ENCODE peak calls at places on chromosome 10, in four cellular contexts. C is dorsolateral prefrontal cortex, K is fibroblast of lung, L is kidney. R is an unnamed sample.

GRCh38 chr10:124743188-124744046 is 761 bp downstream of the FAM53B start:
- DNase-seq in L (peak; percentile 86), C (no peak), K (peak; percentile 44), R (no peak)

GRCh38 chr10:3835770-3836169 is 50.8 kb upstream of the KLF6 start:
- DNase-seq in K (no peak), C (no peak), L (no peak), R (no peak)

GRCh38 chr10:94571528-94571927 is 25.9 kb downstream of the HELLS start:
- DNase-seq in K (peak; percentile 15), C (no peak), L (no peak), R (peak; percentile 5)

GRCh38 chr10:62637249-62638061 is 167.1 kb upstream of the ADO start:
- DNase-seq in K (peak; percentile 57), L (no peak), C (no peak), R (no peak)

GRCh38 chr10:80694930-80695329 is 157.2 kb downstream of the SH2D4B start:
- DNase-seq in K (no peak), C (no peak), L (no peak), R (no peak)

GRCh38 chr10:99484626-99485581 is 47.8 kb upstream of the NKX2-3 start:
- DNase-seq in C (no peak), K (no peak), L (no peak), R (no peak)

GRCh38 chr10:114970515-114970914 is 32.5 kb downstream of the TRUB1 start:
- DNase-seq in L (no peak), K (no peak), C (no peak), R (no peak)

GRCh38 chr10:12750526-12751201 is 250.8 kb downstream of the CCDC3 start:
- DNase-seq in K (peak; percentile 59), L (no peak), C (no peak), R (no peak)

GRCh38 chr10:89523274-89523673 is 12.1 kb downstream of the SLC16A12 start:
- DNase-seq in L (no peak), C (no peak), K (peak; percentile 64), R (no peak)

GRCh38 chr10:63935705-63936104 is 414.5 kb downstream of the REEP3 start:
- DNase-seq in K (no peak), L (no peak), C (no peak), R (no peak)

GRCh38 chr10:4474829-4475228 is 351.2 kb upstream of the AKR1E2 start:
- DNase-seq in C (no peak), L (no peak), K (peak; percentile 7), R (no peak)

GRCh38 chr10:121566755-121567154 is 31.5 kb downstream of the FGFR2 start:
- DNase-seq in C (no peak), L (no peak), K (no peak), R (no peak)

GRCh38 chr10:29501692-29502091 is 133.1 kb downstream of the SVIL start:
- DNase-seq in L (no peak), K (peak; percentile 95), C (no peak), R (peak; percentile 79)

GRCh38 chr10:121088524-121088923 is 237.4 kb downstream of the WDR11 start:
- DNase-seq in L (no peak), C (no peak), K (no peak), R (no peak)

GRCh38 chr10:132806126-132807061 is 20.4 kb upstream of the NKX6-2 start:
- DNase-seq in C (no peak), L (no peak), K (no peak), R (no peak)

GRCh38 chr10:19416164-19416563 is 367.6 kb downstream of the MALRD1 start:
- DNase-seq in L (no peak), K (no peak), C (no peak), R (no peak)

GRCh38 chr10:114867365-114867764 is 45.8 kb downstream of the FHIP2A start:
- DNase-seq in C (no peak), K (no peak), L (no peak), R (no peak)

GRCh38 chr10:4353059-4353655 is 472.9 kb upstream of the AKR1E2 start:
- DNase-seq in L (no peak), C (no peak), K (peak; percentile 84), R (no peak)

GRCh38 chr10:25555865-25556264 is 378.2 kb upstream of the MYO3A start:
- DNase-seq in K (peak; percentile 14), C (no peak), L (no peak), R (no peak)

GRCh38 chr10:82390866-82391658 is 516.1 kb downstream of the NRG3 start:
- DNase-seq in L (no peak), C (no peak), K (no peak), R (no peak)

GRCh38 chr10:120824864-120825263 is 26.3 kb upstream of the WDR11 start:
- DNase-seq in C (no peak), K (peak; percentile 23), L (no peak), R (no peak)

GRCh38 chr10:98080474-98080873 is 50.1 kb upstream of the CRTAC1 start:
- DNase-seq in L (no peak), K (no peak), C (no peak), R (no peak)

GRCh38 chr10:21975378-21975990 is 28.0 kb downstream of the DNAJC1 start:
- DNase-seq in L (no peak), K (no peak), C (no peak), R (no peak)

GRCh38 chr10:62454696-62455451 is 80.7 kb downstream of the ZNF365 start:
- DNase-seq in L (no peak), C (no peak), K (peak; percentile 91), R (no peak)

GRCh38 chr10:124730790-124731189 is 13.4 kb downstream of the FAM53B start:
- DNase-seq in L (no peak), C (no peak), K (no peak), R (no peak)

GRCh38 chr10:60739581-60739980 is 38.7 kb upstream of the CDK1 start:
- DNase-seq in L (no peak), C (no peak), K (peak; percentile 60), R (peak; percentile 27)

GRCh38 chr10:43867113-43867512 is 218.4 kb upstream of the ZNF32 start:
- DNase-seq in K (no peak), C (no peak), L (no peak), R (no peak)

GRCh38 chr10:43868952-43869351 is 220.3 kb upstream of the ZNF32 start:
- DNase-seq in L (no peak), C (no peak), K (no peak), R (no peak)

GRCh38 chr10:43869669-43870322 is 221.1 kb upstream of the ZNF32 start:
- DNase-seq in L (no peak), C (no peak), K (no peak), R (no peak)

GRCh38 chr10:43867667-43868361 is 219.1 kb upstream of the ZNF32 start:
- DNase-seq in C (no peak), K (peak; percentile 89), L (no peak), R (peak; percentile 67)

GRCh38 chr10:43868362-43868672 is 219.6 kb upstream of the ZNF32 start:
- DNase-seq in L (no peak), C (no peak), K (no peak), R (no peak)
- TF ChIP-seq CTCF in L (no peak), C (no peak), K (no peak), R (no peak)

GRCh38 chr10:33273295-33274002 is 61.0 kb downstream of the NRP1 start:
- DNase-seq in L (peak; percentile 92), K (peak; percentile 96), C (peak; percentile 89), R (peak; percentile 99)
- H3K4me3 ChIP-seq in L (peak overlapping the region; percentile 46), K (peak overlapping the region; percentile 44), C (peak overlapping the region; percentile 54), R (no peak overlapping the region)

GRCh38 chr10:130547368-130547767 is 411.2 kb downstream of the GLRX3 start:
- DNase-seq in L (no peak), K (no peak), C (no peak), R (no peak)
- TF ChIP-seq CTCF in L (no peak), K (no peak), C (no peak), R (no peak)

DNA sequence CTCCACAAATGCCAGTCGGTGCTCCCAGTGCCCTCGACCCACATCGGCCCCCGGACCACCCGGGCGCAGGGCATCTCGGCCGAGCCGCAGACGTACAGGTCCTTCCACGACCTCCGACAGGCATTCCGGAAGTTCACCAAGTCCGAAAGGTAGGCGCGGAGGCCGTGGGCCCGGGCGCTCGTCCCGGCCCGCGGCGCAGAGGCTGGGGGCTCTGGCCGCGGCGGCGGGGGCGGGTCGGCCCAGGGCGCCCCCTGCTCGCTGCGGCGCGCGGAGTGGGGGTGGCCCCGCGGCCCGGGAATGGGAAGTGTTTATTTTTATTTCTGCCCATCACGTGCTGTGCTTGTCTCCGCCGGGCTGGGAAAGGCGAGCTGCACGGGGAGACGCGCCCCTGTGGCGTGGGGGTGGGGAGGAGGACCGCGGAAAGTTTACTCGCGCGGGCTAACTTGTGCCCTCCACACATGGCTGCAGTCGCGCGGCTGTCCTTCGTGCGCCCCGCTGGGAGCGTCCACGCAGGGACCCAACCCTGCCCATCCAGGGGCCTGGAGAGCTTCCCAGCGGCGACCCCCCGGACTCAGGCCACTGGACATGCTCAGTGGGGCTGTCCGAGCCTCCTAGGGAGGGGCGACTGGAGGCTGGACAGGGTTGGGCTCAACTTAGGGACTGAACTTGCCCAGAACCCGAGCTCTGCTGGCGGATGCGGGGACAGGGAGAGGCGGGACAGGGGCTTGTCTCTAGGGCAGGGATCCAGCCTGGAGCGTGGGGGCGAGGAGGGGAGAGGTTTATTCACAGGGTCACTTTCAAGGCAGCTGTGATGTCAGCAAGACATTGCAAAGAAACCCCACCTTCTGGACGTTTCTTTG is 82.6 kb upstream of the PRKG1 start:
- DNase-seq in L (peak; percentile 93), C (no peak), K (peak; percentile 9), R (no peak)
- H3K4me3 ChIP-seq in L (peak overlapping the region; percentile 64), C (peak overlapping the region; percentile 70), K (peak overlapping the region; percentile 88), R (peak overlapping the region; percentile 90)

GRCh38 chr10:208616-209015 is 73.4 kb downstream of the ZMYND11 start:
- DNase-seq in C (no peak), L (no peak), K (no peak), R (no peak)

GRCh38 chr10:210297-210696 is 75.0 kb downstream of the ZMYND11 start:
- DNase-seq in K (no peak), C (no peak), L (no peak), R (no peak)

DNA sequence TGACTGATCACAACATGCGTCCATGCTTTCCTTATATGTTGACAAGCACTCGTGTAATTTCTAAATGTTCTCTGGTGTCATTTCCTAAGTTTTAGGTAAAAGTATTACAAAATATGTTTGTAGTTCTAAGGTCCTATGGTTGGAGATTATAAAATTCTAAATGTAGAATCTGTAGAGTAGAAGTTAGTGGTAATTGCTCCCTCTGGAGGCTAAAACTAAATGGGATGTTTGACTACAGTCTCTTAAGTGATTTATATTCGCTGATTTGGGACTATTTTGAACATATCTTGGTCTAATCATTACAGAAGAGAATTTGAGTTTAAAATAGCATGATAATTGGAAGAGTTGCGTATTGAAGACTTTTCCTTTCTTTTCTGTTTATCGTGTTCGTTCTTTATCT is 74.1 kb downstream of the ZMYND11 start:
- DNase-seq in K (peak; percentile 9), L (no peak), C (no peak), R (no peak)
- TF ChIP-seq CTCF in K (no peak), L (no peak), C (no peak), R (peak; percentile 26)

GRCh38 chr10:16274911-16275310 is 161.9 kb upstream of the PTER start:
- DNase-seq in C (no peak), L (no peak), K (no peak), R (no peak)

DNA sequence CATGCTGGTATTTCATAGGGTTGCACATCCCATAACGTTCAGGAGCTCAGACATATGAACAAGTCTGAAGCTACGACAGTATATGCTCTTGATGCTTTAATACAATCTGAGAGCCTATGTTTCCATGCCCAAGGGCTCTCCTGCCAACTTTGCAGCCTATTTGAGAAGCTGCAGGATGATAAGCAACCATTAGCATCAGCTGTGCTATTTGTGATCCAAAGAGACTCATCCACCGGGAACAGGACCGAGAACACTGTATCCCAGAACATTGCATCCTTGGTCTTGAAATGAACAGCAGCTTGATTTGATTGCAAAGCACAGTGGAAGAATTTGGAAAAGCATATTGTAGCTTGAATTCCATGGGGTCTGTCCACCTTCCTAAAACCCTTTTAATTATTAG is 156.2 kb upstream of the PTER start:
- DNase-seq in C (peak; percentile 52), K (no peak), L (no peak), R (no peak)
- H3K4me3 ChIP-seq in C (no peak overlapping the region), K (no peak overlapping the region), L (no peak overlapping the region), R (no peak overlapping the region)

GRCh38 chr10:102020938-102021337 is 35.0 kb downstream of the ARMH3 start:
- DNase-seq in C (no peak), K (no peak), L (no peak), R (no peak)
- TF ChIP-seq CTCF in C (no peak), K (no peak), L (no peak), R (no peak)